ENCODE peak calls at places on chromosomes 3 and 15, in six cellular contexts. One of them, this sample, is unnamed.

GRCh38 chr3:97896547-97896946 is 74.7 kb downstream of the CRYBG3 start:
- DNase-seq in HCT116: no peak
- DNase-seq in lower lobe of right lung: no peak
- DNase-seq in stimulated activated naive CD8-positive, alpha-beta T cell treated with anti-CD3 and anti-CD28 coated beads, Interleukin-15, Interleukin-2, amounts not matched to agents 100 U/mL and 50 U/mL, for 24 hours: no peak
- DNase-seq in thoracic aorta: no peak
- DNase-seq in EL: no peak
- DNase-seq in this sample: no peak

GRCh38 chr3:159817136-159817535 is 171.5 kb upstream of the IL12A start:
- DNase-seq in HCT116: no peak
- DNase-seq in lower lobe of right lung: no peak
- DNase-seq in stimulated activated naive CD8-positive, alpha-beta T cell treated with anti-CD3 and anti-CD28 coated beads, Interleukin-15, Interleukin-2, amounts not matched to agents 100 U/mL and 50 U/mL, for 24 hours: no peak
- DNase-seq in thoracic aorta: no peak
- DNase-seq in EL: no peak
- DNase-seq in this sample: no peak

GRCh38 chr3:42014949-42015533 is 53.1 kb upstream of the ULK4 start:
- DNase-seq in HCT116: no peak
- DNase-seq in lower lobe of right lung: peak; percentile 57
- DNase-seq in stimulated activated naive CD8-positive, alpha-beta T cell treated with anti-CD3 and anti-CD28 coated beads, Interleukin-15, Interleukin-2, amounts not matched to agents 100 U/mL and 50 U/mL, for 24 hours: peak; percentile 33
- DNase-seq in thoracic aorta: peak; percentile 8
- DNase-seq in EL: peak; percentile 59
- DNase-seq in this sample: peak; percentile 33

GRCh38 chr3:78260388-78260787 is 1220.5 kb downstream of the ROBO2 start:
- DNase-seq in HCT116: no peak
- DNase-seq in lower lobe of right lung: no peak
- DNase-seq in stimulated activated naive CD8-positive, alpha-beta T cell treated with anti-CD3 and anti-CD28 coated beads, Interleukin-15, Interleukin-2, amounts not matched to agents 100 U/mL and 50 U/mL, for 24 hours: no peak
- DNase-seq in thoracic aorta: no peak
- DNase-seq in EL: no peak
- DNase-seq in this sample: no peak

GRCh38 chr3:76487446-76487845 is 552.5 kb upstream of the ROBO2 start:
- DNase-seq in HCT116: no peak
- DNase-seq in lower lobe of right lung: no peak
- DNase-seq in stimulated activated naive CD8-positive, alpha-beta T cell treated with anti-CD3 and anti-CD28 coated beads, Interleukin-15, Interleukin-2, amounts not matched to agents 100 U/mL and 50 U/mL, for 24 hours: no peak
- DNase-seq in thoracic aorta: no peak
- DNase-seq in EL: peak; percentile 7
- DNase-seq in this sample: no peak

GRCh38 chr3:152430223-152431002 is 161.7 kb downstream of the MBNL1 start:
- DNase-seq in HCT116: no peak
- DNase-seq in lower lobe of right lung: no peak
- DNase-seq in stimulated activated naive CD8-positive, alpha-beta T cell treated with anti-CD3 and anti-CD28 coated beads, Interleukin-15, Interleukin-2, amounts not matched to agents 100 U/mL and 50 U/mL, for 24 hours: no peak
- DNase-seq in thoracic aorta: no peak
- DNase-seq in EL: peak; percentile 41
- DNase-seq in this sample: no peak

GRCh38 chr3:126180477-126181397 is at the start of gene ALDH1L1:
- DNase-seq in HCT116: no peak
- DNase-seq in lower lobe of right lung: peak; percentile 65
- DNase-seq in stimulated activated naive CD8-positive, alpha-beta T cell treated with anti-CD3 and anti-CD28 coated beads, Interleukin-15, Interleukin-2, amounts not matched to agents 100 U/mL and 50 U/mL, for 24 hours: no peak
- DNase-seq in thoracic aorta: peak; percentile 87
- DNase-seq in EL: peak; percentile 69
- DNase-seq in this sample: no peak

GRCh38 chr15:49387471-49387870 is 35.6 kb upstream of the FGF7 start:
- DNase-seq in HCT116: no peak
- DNase-seq in lower lobe of right lung: no peak
- DNase-seq in stimulated activated naive CD8-positive, alpha-beta T cell treated with anti-CD3 and anti-CD28 coated beads, Interleukin-15, Interleukin-2, amounts not matched to agents 100 U/mL and 50 U/mL, for 24 hours: no peak
- DNase-seq in thoracic aorta: no peak
- DNase-seq in EL: no peak
- DNase-seq in this sample: no peak

GRCh38 chr15:40238927-40239591 is at the start of gene PAK6:
- DNase-seq in HCT116: peak; percentile 51
- DNase-seq in lower lobe of right lung: peak; percentile 66
- DNase-seq in stimulated activated naive CD8-positive, alpha-beta T cell treated with anti-CD3 and anti-CD28 coated beads, Interleukin-15, Interleukin-2, amounts not matched to agents 100 U/mL and 50 U/mL, for 24 hours: peak; percentile 55
- DNase-seq in thoracic aorta: no peak
- DNase-seq in EL: peak; percentile 55
- DNase-seq in this sample: peak; percentile 65

GRCh38 chr3:27483117-27484001 is 825 bp downstream of the SLC4A7 start:
- DNase-seq in HCT116: no peak
- DNase-seq in lower lobe of right lung: peak; percentile 66
- DNase-seq in stimulated activated naive CD8-positive, alpha-beta T cell treated with anti-CD3 and anti-CD28 coated beads, Interleukin-15, Interleukin-2, amounts not matched to agents 100 U/mL and 50 U/mL, for 24 hours: peak; percentile 54
- DNase-seq in thoracic aorta: peak; percentile 3
- DNase-seq in EL: peak; percentile 78
- DNase-seq in this sample: peak; percentile 43

GRCh38 chr15:48761393-48762158 is 49.3 kb downstream of the CEP152 start:
- DNase-seq in HCT116: no peak
- DNase-seq in lower lobe of right lung: no peak
- DNase-seq in stimulated activated naive CD8-positive, alpha-beta T cell treated with anti-CD3 and anti-CD28 coated beads, Interleukin-15, Interleukin-2, amounts not matched to agents 100 U/mL and 50 U/mL, for 24 hours: no peak
- DNase-seq in thoracic aorta: no peak
- DNase-seq in EL: no peak
- DNase-seq in this sample: no peak

GRCh38 chr3:182575941-182576340 is 217.4 kb upstream of the ATP11B start:
- DNase-seq in HCT116: no peak
- DNase-seq in lower lobe of right lung: no peak
- DNase-seq in stimulated activated naive CD8-positive, alpha-beta T cell treated with anti-CD3 and anti-CD28 coated beads, Interleukin-15, Interleukin-2, amounts not matched to agents 100 U/mL and 50 U/mL, for 24 hours: no peak
- DNase-seq in thoracic aorta: no peak
- DNase-seq in EL: no peak
- DNase-seq in this sample: no peak

GRCh38 chr3:138479355-138479964 is 45.0 kb downstream of the ESYT3 start:
- DNase-seq in HCT116: peak; percentile 35
- DNase-seq in lower lobe of right lung: peak; percentile 16
- DNase-seq in stimulated activated naive CD8-positive, alpha-beta T cell treated with anti-CD3 and anti-CD28 coated beads, Interleukin-15, Interleukin-2, amounts not matched to agents 100 U/mL and 50 U/mL, for 24 hours: peak; percentile 45
- DNase-seq in thoracic aorta: no peak
- DNase-seq in EL: peak; percentile 45
- DNase-seq in this sample: peak; percentile 60

GRCh38 chr15:31905054-31905453 is 125.3 kb upstream of the CHRNA7 start:
- DNase-seq in HCT116: no peak
- DNase-seq in lower lobe of right lung: no peak
- DNase-seq in stimulated activated naive CD8-positive, alpha-beta T cell treated with anti-CD3 and anti-CD28 coated beads, Interleukin-15, Interleukin-2, amounts not matched to agents 100 U/mL and 50 U/mL, for 24 hours: no peak
- DNase-seq in thoracic aorta: no peak
- DNase-seq in EL: no peak
- DNase-seq in this sample: no peak

GRCh38 chr3:14033023-14033422 is 91.6 kb downstream of the CHCHD4 start:
- DNase-seq in HCT116: no peak
- DNase-seq in lower lobe of right lung: no peak
- DNase-seq in stimulated activated naive CD8-positive, alpha-beta T cell treated with anti-CD3 and anti-CD28 coated beads, Interleukin-15, Interleukin-2, amounts not matched to agents 100 U/mL and 50 U/mL, for 24 hours: no peak
- DNase-seq in thoracic aorta: no peak
- DNase-seq in EL: no peak
- DNase-seq in this sample: no peak